ENCODE peak calls at places on chromosomes 11 and 22, in four cellular contexts. One of them, this sample, is unnamed.

GRCh38 chr22:49765091-49765771 is 62.4 kb downstream of the BRD1 start:
- DNase-seq in activated CD8-positive, alpha-beta T cell treated with anti-CD3 and anti-CD28 coated beads, Interleukin-2, amount 10 ng/mL, durations not matched to agents 7 days and 5 days: no peak
- DNase-seq in SIG-M5: no peak
- DNase-seq in NCI-H1105 treated with DMSO at 0.1 percent for 48 hours: no peak
- DNase-seq in this sample: peak; percentile 7

GRCh38 chr11:126304457-126305072 is 705 bp downstream of the DCPS start:
- DNase-seq in SIG-M5: no peak
- DNase-seq in NCI-H1105 treated with DMSO at 0.1 percent for 48 hours: no peak
- DNase-seq in activated CD8-positive, alpha-beta T cell treated with anti-CD3 and anti-CD28 coated beads, Interleukin-2, amount 10 ng/mL, durations not matched to agents 7 days and 5 days: no peak
- DNase-seq in this sample: no peak

GRCh38 chr11:36155770-36156485 is 133.3 kb downstream of the COMMD9 start:
- DNase-seq in SIG-M5: no peak
- DNase-seq in activated CD8-positive, alpha-beta T cell treated with anti-CD3 and anti-CD28 coated beads, Interleukin-2, amount 10 ng/mL, durations not matched to agents 7 days and 5 days: no peak
- DNase-seq in NCI-H1105 treated with DMSO at 0.1 percent for 48 hours: no peak
- DNase-seq in this sample: no peak

GRCh38 chr11:95076416-95076815 is 9.7 kb downstream of the SRSF8 start:
- DNase-seq in NCI-H1105 treated with DMSO at 0.1 percent for 48 hours: peak; percentile 40
- DNase-seq in activated CD8-positive, alpha-beta T cell treated with anti-CD3 and anti-CD28 coated beads, Interleukin-2, amount 10 ng/mL, durations not matched to agents 7 days and 5 days: peak; percentile 9
- DNase-seq in SIG-M5: no peak
- DNase-seq in this sample: no peak

GRCh38 chr11:118277312-118277711 is 13.2 kb upstream of the MPZL2 start:
- DNase-seq in activated CD8-positive, alpha-beta T cell treated with anti-CD3 and anti-CD28 coated beads, Interleukin-2, amount 10 ng/mL, durations not matched to agents 7 days and 5 days: peak; percentile 43
- DNase-seq in NCI-H1105 treated with DMSO at 0.1 percent for 48 hours: no peak
- DNase-seq in SIG-M5: no peak
- DNase-seq in this sample: no peak

GRCh38 chr11:43557553-43558031 is 122.9 kb upstream of the HSD17B12 start:
- DNase-seq in NCI-H1105 treated with DMSO at 0.1 percent for 48 hours: no peak
- DNase-seq in SIG-M5: no peak
- DNase-seq in activated CD8-positive, alpha-beta T cell treated with anti-CD3 and anti-CD28 coated beads, Interleukin-2, amount 10 ng/mL, durations not matched to agents 7 days and 5 days: no peak
- DNase-seq in this sample: no peak

GRCh38 chr11:78331711-78332110 is 85.9 kb downstream of the GAB2 start:
- DNase-seq in NCI-H1105 treated with DMSO at 0.1 percent for 48 hours: no peak
- DNase-seq in activated CD8-positive, alpha-beta T cell treated with anti-CD3 and anti-CD28 coated beads, Interleukin-2, amount 10 ng/mL, durations not matched to agents 7 days and 5 days: no peak
- DNase-seq in SIG-M5: no peak
- DNase-seq in this sample: no peak

GRCh38 chr11:118819687-118820086 is 28.7 kb upstream of the DDX6 start:
- DNase-seq in activated CD8-positive, alpha-beta T cell treated with anti-CD3 and anti-CD28 coated beads, Interleukin-2, amount 10 ng/mL, durations not matched to agents 7 days and 5 days: no peak
- DNase-seq in NCI-H1105 treated with DMSO at 0.1 percent for 48 hours: no peak
- DNase-seq in SIG-M5: no peak
- DNase-seq in this sample: no peak

GRCh38 chr11:43942651-43943356 is 367 bp downstream of the C11orf96 start:
- DNase-seq in activated CD8-positive, alpha-beta T cell treated with anti-CD3 and anti-CD28 coated beads, Interleukin-2, amount 10 ng/mL, durations not matched to agents 7 days and 5 days: no peak
- DNase-seq in SIG-M5: no peak
- DNase-seq in NCI-H1105 treated with DMSO at 0.1 percent for 48 hours: peak; percentile 30
- DNase-seq in this sample: no peak

GRCh38 chr11:111913997-111914396 is 1.5 kb downstream of the HSPB2 start:
- DNase-seq in NCI-H1105 treated with DMSO at 0.1 percent for 48 hours: no peak
- DNase-seq in activated CD8-positive, alpha-beta T cell treated with anti-CD3 and anti-CD28 coated beads, Interleukin-2, amount 10 ng/mL, durations not matched to agents 7 days and 5 days: no peak
- DNase-seq in SIG-M5: no peak
- DNase-seq in this sample: no peak